ENCODE peak calls at places on chromosomes 6 and 20, in nine cellular contexts. Y is smooth muscle cell of the brain vasculature; F is stimulated activated CD4-positive, alpha-beta T cell treated with anti-CD3 and anti-CD28 coated beads, Interleukin-1b, Interleukin-23, amount 100 ng/mL, for 1 hour; B is stromal cell of bone marrow; G is GM13976; L is AG09309; U is GM04504; D is NT2/D1; Q is HCEC 1CT. N is an unnamed sample.

GRCh38 chr20:17833036-17833674 is 133.4 kb downstream of the BANF2 start:
- DNase-seq in Y (no peak), F (no peak), B (no peak), G (no peak), L (no peak), U (no peak), D (no peak), Q (peak), N (no peak)

GRCh38 chr20:64239449-64240242 is 15.9 kb upstream of the PCMTD2 start:
- DNase-seq in Y (no peak), F (no peak), B (no peak), G (no peak), L (no peak), U (no peak), D (no peak), Q (no peak), N (no peak)

GRCh38 chr20:51372176-51372803 is 170.2 kb downstream of the NFATC2 start:
- DNase-seq in Y (peak), F (peak), B (peak), G (peak), L (no peak), U (peak), D (peak), Q (peak), N (peak)

GRCh38 chr6:2651966-2652365 is 98.8 kb downstream of the MYLK4 start:
- DNase-seq in Y (no peak), F (no peak), B (no peak), G (no peak), L (no peak), U (no peak), D (no peak), Q (no peak), N (no peak)

GRCh38 chr20:63315240-63315981 is 22.4 kb downstream of the COL20A1 start:
- DNase-seq in Y (no peak), F (no peak), B (no peak), G (no peak), L (no peak), U (no peak), D (no peak), Q (no peak), N (no peak)

GRCh38 chr6:7672066-7673062 is 53.5 kb upstream of the BMP6 start:
- DNase-seq in Y (no peak), F (no peak), B (no peak), G (no peak), L (no peak), U (no peak), D (no peak), Q (no peak), N (no peak)

GRCh38 chr6:11911535-11911934 is 100.6 kb upstream of the HIVEP1 start:
- DNase-seq in Y (no peak), F (no peak), B (no peak), G (no peak), L (no peak), U (no peak), D (no peak), Q (no peak), N (no peak)

GRCh38 chr6:159953091-159953581 is 15.7 kb upstream of the IGF2R start:
- DNase-seq in Y (no peak), F (no peak), B (peak), G (no peak), L (peak), U (no peak), D (no peak), Q (peak), N (no peak)

GRCh38 chr6:106623039-106623438 is 6.3 kb downstream of the RTN4IP1 start:
- DNase-seq in Y (no peak), F (no peak), B (no peak), G (no peak), L (no peak), U (no peak), D (no peak), Q (no peak), N (no peak)

GRCh38 chr6:112245511-112246203 is 8.7 kb downstream of the LAMA4 start:
- DNase-seq in Y (no peak), F (no peak), B (peak), G (no peak), L (peak), U (peak), D (no peak), Q (peak), N (peak)

N was measured in SJSA1.